ENCODE peak calls at places on chromosome 17, in eight cellular contexts. D is T-helper 2 cell; A is mucosa of descending colon; K is NCI-H2081 treated with DMSO at 0.1 percent for 48 hours; Y is activated T-helper 1 cell treated with anti-CD3 and anti-CD28 coated beads, Interleukin-2, amount 50 U/mL, for 16 hours; E is pancreas; P is ELR; V is AG10803. M is an unnamed sample.

GRCh38 chr17:76565728-76566612 is 19.7 kb downstream of the ST6GALNAC2 start:
- DNase-seq in K (no peak), D (no peak), V (no peak), Y (no peak), E (no peak), A (no peak), P (peak; percentile 18), M (no peak)

GRCh38 chr17:17669081-17669850 is 12.0 kb upstream of the RAI1 start:
- DNase-seq in A (no peak), D (no peak), E (peak; percentile 52), P (peak; percentile 51), V (no peak), K (no peak), Y (no peak), M (no peak)

GRCh38 chr17:28540231-28540630 is 12.2 kb downstream of the UNC119 start:
- DNase-seq in D (no peak), P (no peak), E (no peak), Y (no peak), V (no peak), K (no peak), A (peak; percentile 20), M (no peak)

GRCh38 chr17:68019336-68019674 is 16.2 kb upstream of the KPNA2 start:
- DNase-seq in V (no peak), P (no peak), K (no peak), E (no peak), D (no peak), A (no peak), Y (no peak), M (no peak)

GRCh38 chr17:51144266-51145022 is 8.9 kb upstream of the NME1 start:
- DNase-seq in A (no peak), K (no peak), D (no peak), V (no peak), P (no peak), Y (no peak), E (no peak), M (no peak)

GRCh38 chr17:28834420-28834819 is 8.2 kb downstream of the FAM222B start:
- DNase-seq in Y (no peak), P (no peak), D (no peak), V (no peak), A (no peak), E (no peak), K (no peak), M (no peak)

GRCh38 chr17:35161281-35161761 is 13.7 kb downstream of the UNC45B start:
- DNase-seq in P (no peak), K (no peak), V (no peak), E (no peak), A (no peak), Y (no peak), D (peak; percentile 14), M (no peak)

GRCh38 chr17:53818271-53818670 is 4.5 kb upstream of the KIF2B start:
- DNase-seq in E (no peak), D (no peak), K (no peak), P (no peak), Y (no peak), V (no peak), A (no peak), M (no peak)

GRCh38 chr17:82328141-82328993 is 5.2 kb downstream of the SECTM1 start:
- DNase-seq in D (no peak), A (peak; percentile 91), P (no peak), E (peak; percentile 59), V (no peak), K (no peak), Y (no peak), M (no peak)